ENCODE peak calls at places on chromosomes 12 and 14, in six cellular contexts. E, Z, F, Q, D and I are unnamed samples.

GRCh38 chr14:54627718-54628345 is 60.9 kb downstream of the SAMD4A start:
- DNase-seq in E (no peak), Z (no peak), F (peak), Q (no peak), D (peak), I (no peak)

GRCh38 chr14:23602181-23603095 is 23.8 kb upstream of the JPH4 start:
- DNase-seq in E (no peak), Z (no peak), F (no peak), Q (no peak), D (no peak), I (no peak)

GRCh38 chr12:14403711-14404164 is 38.3 kb downstream of the ATF7IP start:
- DNase-seq in E (peak), Z (peak), F (no peak), Q (peak), D (no peak), I (no peak)

GRCh38 chr12:82931349-82932116 is 244.8 kb downstream of the TMTC2 start:
- DNase-seq in E (no peak), Z (no peak), F (no peak), Q (no peak), D (no peak), I (no peak)

GRCh38 chr12:22321620-22322019 is 12.9 kb downstream of the ST8SIA1 start:
- DNase-seq in E (no peak), Z (no peak), F (no peak), Q (no peak), D (no peak), I (no peak)

GRCh38 chr14:89178802-89179201 is 238.2 kb downstream of the FOXN3 start:
- DNase-seq in E (no peak), Z (no peak), F (no peak), Q (no peak), D (no peak), I (no peak)

GRCh38 chr12:64723630-64724029 is 35.6 kb downstream of the GNS start:
- DNase-seq in E (no peak), Z (no peak), F (no peak), Q (no peak), D (no peak), I (no peak)

GRCh38 chr14:90726656-90727055 is 89.6 kb downstream of the TTC7B start:
- DNase-seq in E (no peak), Z (no peak), F (no peak), Q (no peak), D (peak), I (no peak)

GRCh38 chr14:100691395-100692025 is 35.2 kb upstream of the DLK1 start:
- DNase-seq in E (peak), Z (peak), F (no peak), Q (no peak), D (no peak), I (no peak)

GRCh38 chr14:34203271-34203722 is 252.4 kb upstream of the EGLN3 start:
- DNase-seq in E (no peak), Z (no peak), F (no peak), Q (no peak), D (no peak), I (no peak)

GRCh38 chr14:61188196-61188595 is 92.9 kb downstream of the TMEM30B start:
- DNase-seq in E (no peak), Z (no peak), F (no peak), Q (no peak), D (peak), I (no peak)

GRCh38 chr12:12503384-12504078 is 59.1 kb downstream of the DUSP16 start:
- DNase-seq in E (no peak), Z (no peak), F (no peak), Q (no peak), D (no peak), I (no peak)

GRCh38 chr14:63342381-63342780 is 23.6 kb upstream of the GPHB5 start:
- DNase-seq in E (peak), Z (peak), F (no peak), Q (no peak), D (no peak), I (no peak)

GRCh38 chr12:82593901-82594396 is 92.8 kb upstream of the TMTC2 start:
- DNase-seq in E (peak), Z (peak), F (no peak), Q (no peak), D (no peak), I (no peak)

GRCh38 chr12:131787143-131787660 is 41.0 kb upstream of the MMP17 start:
- DNase-seq in E (no peak), Z (no peak), F (no peak), Q (no peak), D (no peak), I (no peak)

GRCh38 chr14:24848427-24848826 is 201.5 kb downstream of the STXBP6 start:
- DNase-seq in E (no peak), Z (no peak), F (no peak), Q (peak), D (no peak), I (no peak)

GRCh38 chr12:48004039-48004940 is at the start of gene COL2A1:
- DNase-seq in E (peak), Z (no peak), F (no peak), Q (no peak), D (no peak), I (no peak)